ENCODE peak calls at places on chromosomes 1 and 21, in nine cellular contexts. A, T, I, O, C, M, D, N and J are unnamed samples.

GRCh38 chr1:184843732-184844495 is 89.3 kb upstream of the EDEM3 start:
- DNase-seq in N (no peak), I (peak), M (no peak), T (no peak), A (no peak), O (no peak), C (no peak), D (no peak), J (no peak)

GRCh38 chr1:100433563-100433962 is 81.3 kb downstream of the CDC14A start:
- DNase-seq in T (no peak), N (no peak), O (no peak), A (no peak), D (no peak), I (no peak), C (no peak), M (no peak), J (no peak)

GRCh38 chr1:33684346-33685122 is 179.3 kb upstream of the HMGB4 start:
- DNase-seq in N (no peak), T (no peak), C (no peak), D (no peak), O (no peak), A (no peak), M (no peak), I (no peak), J (no peak)

GRCh38 chr1:13699936-13700520 is at the start of gene PRDM2:
- DNase-seq in T (peak), D (peak), N (peak), A (peak), I (peak), O (peak), C (peak), M (peak), J (peak)

GRCh38 chr1:219152759-219153158 is 20.9 kb upstream of the LYPLAL1 start:
- DNase-seq in M (no peak), N (no peak), O (no peak), T (no peak), C (no peak), D (no peak), I (no peak), A (no peak), J (no peak)

GRCh38 chr1:200628223-200628868 is 7.8 kb upstream of the KIF14 start:
- DNase-seq in D (no peak), T (no peak), I (no peak), N (no peak), M (no peak), A (no peak), O (no peak), C (no peak), J (no peak)

GRCh38 chr1:154975409-154976205 is 1.1 kb downstream of the CKS1B start:
- DNase-seq in N (peak), C (peak), A (peak), T (peak), M (peak), D (peak), O (peak), I (peak), J (peak)

GRCh38 chr1:155177918-155178281 is 4.3 kb downstream of the TRIM46 start:
- DNase-seq in M (peak), C (no peak), O (no peak), T (peak), I (no peak), A (no peak), D (no peak), N (peak), J (no peak)

GRCh38 chr1:225881081-225882007 is 836 bp downstream of the TMEM63A start:
- DNase-seq in M (peak), O (peak), I (peak), C (no peak), A (peak), D (peak), T (peak), N (peak), J (peak)

GRCh38 chr1:66261370-66261769 is 272.6 kb upstream of the SGIP1 start:
- DNase-seq in I (no peak), T (no peak), A (no peak), M (no peak), O (no peak), D (no peak), C (no peak), N (no peak), J (peak)

GRCh38 chr1:53949023-53949611 is 3.0 kb downstream of the LRRC42 start:
- DNase-seq in D (peak), O (peak), T (no peak), C (no peak), A (peak), N (peak), I (peak), M (no peak), J (peak)

GRCh38 chr1:244280221-244280620 is 171.5 kb downstream of the ADSS2 start:
- DNase-seq in I (no peak), A (no peak), M (no peak), O (no peak), C (no peak), N (no peak), D (no peak), T (no peak), J (peak)

GRCh38 chr1:1671365-1672119 is 12.7 kb upstream of the CDK11B start:
- DNase-seq in T (no peak), O (no peak), D (no peak), C (peak), M (no peak), I (no peak), A (no peak), N (no peak), J (no peak)

GRCh38 chr1:155022927-155023236 is 10.7 kb downstream of the DCST2 start:
- DNase-seq in A (no peak), N (no peak), M (no peak), I (peak), C (peak), D (no peak), O (no peak), T (no peak), J (peak)

GRCh38 chr1:110463695-110464094 is 12.7 kb downstream of the PROK1 start:
- DNase-seq in I (no peak), C (no peak), D (no peak), T (no peak), N (no peak), M (no peak), A (no peak), O (peak), J (no peak)

GRCh38 chr1:76501576-76502219 is 365.6 kb upstream of the ST6GALNAC5 start:
- DNase-seq in I (no peak), A (no peak), C (no peak), O (no peak), T (no peak), M (no peak), D (no peak), N (no peak), J (peak)

GRCh38 chr21:37337831-37338230 is 28.7 kb upstream of the DYRK1A start:
- DNase-seq in T (no peak), M (no peak), C (no peak), A (no peak), D (no peak), N (no peak), O (no peak), I (no peak), J (no peak)

GRCh38 chr1:101365186-101365585 is 128.4 kb downstream of the S1PR1 start:
- DNase-seq in C (no peak), A (no peak), O (peak), T (no peak), N (no peak), M (no peak), I (no peak), D (no peak), J (no peak)

GRCh38 chr1:209875510-209875909 is 47.7 kb downstream of the UTP25 start:
- DNase-seq in I (peak), T (no peak), D (peak), C (no peak), O (peak), N (no peak), M (no peak), A (no peak), J (no peak)

GRCh38 chr1:209072481-209072880 is 511.0 kb upstream of the CAMK1G start:
- DNase-seq in M (no peak), I (no peak), N (no peak), T (no peak), C (no peak), A (no peak), D (no peak), O (no peak), J (no peak)

GRCh38 chr1:50139339-50139738 is 30.6 kb downstream of the ELAVL4 start:
- DNase-seq in D (no peak), T (no peak), O (no peak), I (no peak), C (no peak), M (no peak), A (no peak), N (no peak), J (no peak)

GRCh38 chr1:242237051-242237450 is 238.2 kb upstream of the MAP1LC3C start:
- DNase-seq in I (no peak), T (no peak), D (no peak), M (no peak), O (no peak), A (no peak), C (no peak), N (no peak), J (no peak)

GRCh38 chr1:199867601-199868000 is 159.9 kb upstream of the NR5A2 start:
- DNase-seq in D (peak), A (no peak), I (no peak), C (no peak), N (no peak), T (no peak), M (no peak), O (peak), J (peak)

GRCh38 chr1:194279975-194280374 is 1093.6 kb upstream of the B3GALT2 start:
- DNase-seq in C (no peak), T (no peak), I (no peak), N (no peak), A (no peak), O (no peak), M (no peak), D (no peak), J (no peak)

GRCh38 chr1:2460203-2460602 is 15.9 kb upstream of the PLCH2 start:
- DNase-seq in N (no peak), O (no peak), D (no peak), I (no peak), A (no peak), C (no peak), M (no peak), T (no peak), J (no peak)

GRCh38 chr21:16605588-16605987 is 875.8 kb downstream of the USP25 start:
- DNase-seq in I (no peak), D (no peak), C (no peak), N (no peak), A (no peak), M (no peak), O (no peak), T (no peak), J (no peak)

GRCh38 chr1:52057245-52057644 is 1.1 kb downstream of the BTF3L4 start:
- DNase-seq in O (no peak), A (no peak), C (no peak), M (no peak), T (no peak), I (peak), D (no peak), N (no peak), J (peak)

GRCh38 chr1:46133181-46133658 is 791 bp upstream of the PIK3R3 start:
- DNase-seq in C (no peak), D (no peak), A (no peak), I (peak), T (no peak), O (no peak), N (no peak), M (peak), J (no peak)
- TF ChIP-seq POLR2A in C (no peak), D (peak), A (no peak), I (peak), T (no peak), O (no peak), N (no peak), M (peak), J (no peak)

GRCh38 chr1:201970334-201971159 is 11.9 kb upstream of the RNPEP start:
- DNase-seq in C (no peak), N (no peak), A (no peak), T (no peak), I (peak), O (peak), M (no peak), D (peak), J (no peak)
- TF ChIP-seq POLR2A in C (no peak), N (no peak), A (no peak), T (no peak), I (no peak), O (no peak), M (no peak), D (no peak), J (no peak)

GRCh38 chr1:151852733-151853132 is 779 bp downstream of the THEM5 start:
- DNase-seq in A (no peak), I (no peak), N (no peak), M (no peak), C (peak), D (no peak), O (no peak), T (no peak), J (no peak)
- TF ChIP-seq POLR2A in A (no peak), I (no peak), N (no peak), M (no peak), C (no peak), D (no peak), O (no peak), T (no peak), J (no peak)

DNA sequence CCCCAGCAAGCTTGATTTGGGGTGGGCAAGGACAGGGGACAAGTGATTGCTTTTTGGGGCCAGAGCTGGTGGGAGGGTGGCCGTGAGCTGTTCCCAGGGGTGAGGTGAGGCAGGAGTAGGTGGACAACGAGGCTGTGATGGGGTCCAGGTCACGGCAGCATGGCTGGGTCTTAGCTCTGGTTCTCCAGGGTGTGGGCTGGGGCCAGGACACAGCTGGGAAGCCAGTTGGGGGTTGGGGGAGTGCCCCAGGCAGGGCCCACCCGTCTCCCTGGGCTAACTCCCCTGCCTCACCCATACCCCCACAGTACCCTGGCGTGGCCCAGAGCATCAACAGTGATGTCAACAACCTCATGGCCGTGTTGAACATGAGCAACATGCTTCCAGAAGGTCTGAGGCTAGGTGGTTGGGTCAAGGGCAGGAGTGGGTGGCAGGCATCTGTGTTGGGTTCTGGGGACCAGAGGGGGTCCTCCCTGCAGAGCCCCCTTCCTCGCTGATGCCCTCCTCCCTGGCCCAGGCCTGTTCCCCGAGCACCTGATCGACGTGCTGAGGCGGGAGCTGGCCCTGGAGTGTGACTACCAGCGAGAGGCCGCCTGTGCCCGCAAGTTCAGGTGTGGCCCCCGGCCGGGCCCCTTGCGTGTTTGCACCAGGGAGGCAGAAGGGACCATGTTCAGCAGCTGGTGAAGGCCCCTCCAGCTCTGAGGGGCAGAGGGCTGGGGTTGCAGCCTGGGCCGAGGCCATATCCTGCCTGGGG is 43.3 kb downstream of the COQ8A start:
- DNase-seq in A (no peak), C (no peak), N (no peak), I (no peak), D (no peak), O (no peak), M (no peak), T (peak), J (no peak)
- TF ChIP-seq POLR2A in A (no peak), C (no peak), N (no peak), I (no peak), D (no peak), O (no peak), M (no peak), T (no peak), J (no peak)

DNA sequence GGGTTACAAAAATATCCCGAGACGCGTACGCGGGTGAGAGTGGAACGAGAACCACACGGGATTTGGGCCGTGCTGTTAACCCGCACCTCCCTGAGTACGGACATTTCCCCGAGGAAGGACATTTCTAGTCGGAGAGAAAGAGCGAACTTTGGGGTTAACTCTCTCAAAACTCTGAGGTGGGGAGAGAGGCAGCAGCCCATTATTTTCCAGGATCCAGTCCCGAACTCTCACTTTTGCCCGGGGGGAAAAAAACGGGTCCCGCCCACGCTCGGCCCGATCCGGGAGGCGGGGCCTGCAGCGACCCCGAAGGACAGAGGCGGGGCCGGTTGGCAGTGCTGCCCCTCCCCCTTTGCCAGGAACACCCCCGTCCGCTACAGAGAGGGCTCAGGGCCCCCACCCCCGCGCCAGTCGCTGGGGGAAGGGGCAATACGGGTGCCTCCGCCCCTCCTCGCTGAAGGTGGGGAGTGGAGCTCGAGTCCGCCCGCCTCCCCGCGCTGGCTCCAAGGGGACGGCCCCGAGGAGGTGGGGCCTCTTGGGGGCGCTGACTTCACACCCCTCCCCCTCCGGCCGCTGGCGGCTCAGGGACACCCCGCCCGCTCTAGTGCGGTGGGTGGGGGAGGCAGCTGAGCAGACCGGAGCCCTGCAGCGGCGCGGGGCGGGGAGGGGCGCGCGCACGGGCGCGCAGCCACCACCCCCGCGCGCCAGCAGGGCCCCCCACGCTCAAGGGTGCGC is 722 bp downstream of the NUCKS1 start:
- DNase-seq in I (peak), D (peak), A (peak), O (peak), T (peak), M (peak), C (peak), N (peak), J (peak)
- TF ChIP-seq POLR2A in I (peak), D (peak), A (peak), O (no peak), T (peak), M (peak), C (peak), N (peak), J (no peak)

GRCh38 chr1:26993237-26994019 is at the start of gene TRNP1:
- DNase-seq in A (peak), C (peak), M (peak), I (peak), N (peak), O (peak), D (peak), T (peak), J (peak)
- TF ChIP-seq POLR2A in A (peak), C (peak), M (peak), I (no peak), N (peak), O (peak), D (peak), T (no peak), J (no peak)

GRCh38 chr21:26818911-26819310 is 26.3 kb downstream of the ADAMTS1 start:
- DNase-seq in D (no peak), M (no peak), I (no peak), O (no peak), T (no peak), N (no peak), C (no peak), A (no peak), J (no peak)
- TF ChIP-seq POLR2A in D (no peak), M (no peak), I (no peak), O (no peak), T (no peak), N (no peak), C (no peak), A (no peak), J (no peak)

DNA sequence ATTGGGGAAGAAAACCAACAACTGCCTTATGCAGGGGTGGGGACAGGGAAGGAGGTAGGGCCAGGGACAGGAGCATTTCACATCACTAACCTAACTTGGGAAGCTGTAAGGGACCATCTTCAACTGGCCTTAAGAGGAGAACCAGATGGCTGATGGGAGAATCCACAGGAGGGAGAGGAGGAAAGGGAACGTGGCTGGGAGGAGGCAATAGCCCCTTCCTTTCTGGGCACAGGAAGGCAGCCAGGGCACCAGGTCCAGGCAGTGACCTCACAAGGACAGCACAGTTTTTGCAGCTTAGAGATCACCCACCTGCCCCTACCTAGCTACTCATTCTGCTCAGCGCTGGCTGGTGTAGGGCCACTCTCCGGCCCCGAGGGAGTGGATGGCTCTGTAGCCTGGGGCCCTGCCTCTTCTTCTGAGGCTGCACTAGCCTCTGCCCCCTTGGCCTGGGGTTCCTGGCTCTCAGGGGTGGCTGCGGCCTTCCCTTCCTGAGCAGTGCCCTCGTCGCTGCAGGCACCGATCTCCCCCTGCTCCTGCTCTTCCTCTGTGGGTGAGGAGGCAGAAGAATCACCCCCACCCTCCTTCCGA is 1.7 kb downstream of the MARCKSL1 start:
- DNase-seq in M (no peak), O (no peak), A (no peak), C (no peak), T (no peak), I (no peak), N (no peak), D (no peak), J (no peak)
- TF ChIP-seq POLR2A in M (no peak), O (no peak), A (no peak), C (no peak), T (no peak), I (no peak), N (no peak), D (peak), J (no peak)

GRCh38 chr1:43204394-43204793 is 32.3 kb downstream of the CFAP57 start:
- DNase-seq in A (no peak), T (no peak), N (no peak), D (no peak), I (no peak), M (no peak), C (no peak), O (no peak), J (no peak)

GRCh38 chr1:43205671-43206070 is 33.5 kb downstream of the CFAP57 start:
- DNase-seq in M (no peak), A (no peak), I (no peak), D (peak), C (no peak), N (no peak), T (no peak), O (peak), J (no peak)

GRCh38 chr1:43207229-43207853 is 35.2 kb downstream of the CFAP57 start:
- DNase-seq in M (no peak), O (peak), N (no peak), T (no peak), D (peak), I (no peak), C (no peak), A (no peak), J (no peak)

GRCh38 chr1:43203859-43204258 is 31.7 kb downstream of the CFAP57 start:
- DNase-seq in D (no peak), A (no peak), C (no peak), I (no peak), O (no peak), N (no peak), T (no peak), M (no peak), J (no peak)

DNA sequence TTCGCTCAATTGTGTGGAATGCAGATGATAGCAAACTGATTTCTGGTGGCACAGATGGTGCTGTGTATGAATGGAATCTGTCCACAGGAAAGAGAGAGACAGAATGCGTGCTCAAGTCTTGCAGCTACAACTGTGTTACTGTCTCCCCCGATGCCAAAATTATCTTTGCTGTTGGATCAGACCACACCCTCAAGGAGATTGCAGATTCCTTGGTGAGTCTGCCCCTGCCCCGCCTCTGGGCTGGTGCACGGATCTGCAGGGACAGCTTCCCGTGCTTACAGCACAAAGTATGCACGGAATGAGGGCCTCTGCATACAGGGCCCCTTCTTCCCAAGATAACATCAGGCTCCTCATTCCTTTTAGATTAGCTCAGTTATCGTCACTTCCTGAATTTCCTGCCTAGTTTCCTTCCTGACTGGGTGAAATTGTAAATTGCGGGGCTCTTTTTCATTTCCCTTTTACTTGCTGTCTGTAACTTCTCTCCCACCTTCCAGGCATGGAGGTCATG is 34.6 kb downstream of the CFAP57 start:
- DNase-seq in A (no peak), C (no peak), N (peak), T (no peak), D (no peak), O (peak), M (peak), I (no peak), J (no peak)
- TF ChIP-seq POLR2A in A (no peak), C (no peak), N (no peak), T (no peak), D (peak), O (peak), M (no peak), I (no peak), J (no peak)